ENCODE peak calls at places on chromosomes 11 and 22, in ten cellular contexts. G, X, I, P, S, O, N, Z, D and B are unnamed samples. For H3K4me1, the result is how much of the 10 kb centered on the place peaks cover.

GRCh38 chr11:108144615-108145014 is 23.2 kb downstream of the ACAT1 start:
- DNase-seq in G (no peak), S (no peak), D (no peak), I (no peak), Z (no peak), O (no peak), X (no peak), P (no peak), N (no peak), B (no peak)

GRCh38 chr11:86623041-86623621 is 49.3 kb downstream of the ME3 start:
- DNase-seq in S (no peak), I (no peak), X (no peak), Z (no peak), N (no peak), P (no peak), D (no peak), O (no peak), G (no peak), B (no peak)

GRCh38 chr11:126140932-126141291 is 70.5 kb downstream of the RPUSD4 start:
- DNase-seq in S (peak), X (peak), O (peak), Z (peak), I (peak), D (no peak), P (peak), G (peak), N (peak), B (peak)

GRCh38 chr11:119584193-119585037 is 144.6 kb downstream of the NECTIN1 start:
- DNase-seq in P (peak), O (no peak), S (peak), I (peak), G (peak), Z (no peak), D (no peak), X (peak), N (peak), B (peak)

GRCh38 chr11:117492578-117493251 is 165.1 kb downstream of the CEP164 start:
- DNase-seq in G (no peak), X (no peak), I (no peak), O (no peak), P (no peak), D (no peak), S (no peak), N (no peak), Z (no peak), B (no peak)

GRCh38 chr11:72924568-72925190 is 110.5 kb downstream of the ATG16L2 start:
- DNase-seq in X (no peak), N (no peak), P (no peak), I (peak), S (peak), O (no peak), D (no peak), G (no peak), Z (no peak), B (no peak)

GRCh38 chr11:60786811-60787567 is 1.9 kb downstream of the MS4A10 start:
- DNase-seq in D (peak), P (peak), I (peak), N (peak), X (peak), Z (peak), S (peak), O (peak), G (peak), B (peak)

GRCh38 chr11:111851636-111852035 is 19.7 kb downstream of the ALG9 start:
- DNase-seq in S (no peak), N (no peak), Z (no peak), P (no peak), O (no peak), D (no peak), G (no peak), X (no peak), I (peak), B (no peak)

GRCh38 chr11:47212938-47213337 is 1.8 kb upstream of the DDB2 start:
- DNase-seq in S (no peak), Z (peak), G (no peak), X (peak), P (no peak), O (no peak), N (no peak), D (no peak), I (no peak), B (no peak)

GRCh38 chr11:57614234-57614772 is 16.8 kb downstream of the SERPING1 start:
- DNase-seq in I (no peak), P (no peak), S (no peak), O (no peak), X (no peak), Z (no peak), N (no peak), G (no peak), D (no peak), B (no peak)

GRCh38 chr11:27495710-27496300 is 10.8 kb downstream of the LIN7C start:
- DNase-seq in G (no peak), Z (no peak), P (no peak), N (no peak), D (no peak), I (no peak), X (no peak), O (no peak), S (no peak), B (no peak)

GRCh38 chr22:40805699-40806203 is 13.4 kb downstream of the SLC25A17 start:
- DNase-seq in D (no peak), P (no peak), O (no peak), N (no peak), I (no peak), S (no peak), X (no peak), G (no peak), Z (no peak), B (no peak)

GRCh38 chr11:46560300-46561025 is 33.4 kb downstream of the AMBRA1 start:
- DNase-seq in Z (no peak), X (no peak), G (no peak), D (no peak), P (no peak), N (no peak), O (no peak), I (peak), S (peak), B (no peak)

DNA sequence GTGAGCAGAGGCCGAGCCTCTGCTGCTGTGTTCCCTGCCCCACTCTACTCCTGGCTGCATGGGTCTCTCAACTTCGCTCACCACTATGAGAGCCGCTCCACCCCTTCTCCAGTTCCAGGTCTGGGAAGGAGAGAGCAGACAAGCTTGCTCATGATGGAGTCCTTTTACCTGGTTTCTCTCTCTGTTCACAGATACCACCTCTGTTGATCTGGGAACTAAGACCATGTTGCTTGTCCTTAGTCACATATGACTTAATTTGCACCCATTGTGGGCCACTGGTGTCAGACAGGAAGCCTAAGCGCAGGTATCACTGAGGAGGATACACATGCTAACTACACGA is 26.8 kb downstream of the MCM5 start:
- DNase-seq in I (no peak), X (no peak), Z (no peak), O (no peak), S (no peak), G (no peak), D (no peak), P (no peak), N (no peak), B (no peak)
- TF ChIP-seq POLR2A in I (no peak), X (no peak), Z (no peak), O (no peak), S (no peak), G (no peak), D (no peak), P (no peak), N (no peak), B (no peak)

GRCh38 chr11:9851366-9851765 is 187.5 kb downstream of the SWAP70 start:
- DNase-seq in O (no peak), Z (no peak), N (no peak), D (no peak), S (no peak), X (no peak), P (no peak), I (peak), G (no peak), B (no peak)
- H3K4me1 ChIP-seq in O (under half), Z (under half), N (under half), D (under half), S (under half), X (under half), P (under half), I (under half), G (under half), B (under half)

GRCh38 chr22:20875296-20875695 is 16.5 kb downstream of the SNAP29 start:
- DNase-seq in X (no peak), P (no peak), Z (no peak), N (no peak), O (no peak), D (no peak), G (no peak), I (no peak), S (no peak), B (no peak)
- TF ChIP-seq CTCF in X (no peak), P (no peak), Z (no peak), N (no peak), O (no peak), D (no peak), G (no peak), I (no peak), S (no peak), B (no peak)

DNA sequence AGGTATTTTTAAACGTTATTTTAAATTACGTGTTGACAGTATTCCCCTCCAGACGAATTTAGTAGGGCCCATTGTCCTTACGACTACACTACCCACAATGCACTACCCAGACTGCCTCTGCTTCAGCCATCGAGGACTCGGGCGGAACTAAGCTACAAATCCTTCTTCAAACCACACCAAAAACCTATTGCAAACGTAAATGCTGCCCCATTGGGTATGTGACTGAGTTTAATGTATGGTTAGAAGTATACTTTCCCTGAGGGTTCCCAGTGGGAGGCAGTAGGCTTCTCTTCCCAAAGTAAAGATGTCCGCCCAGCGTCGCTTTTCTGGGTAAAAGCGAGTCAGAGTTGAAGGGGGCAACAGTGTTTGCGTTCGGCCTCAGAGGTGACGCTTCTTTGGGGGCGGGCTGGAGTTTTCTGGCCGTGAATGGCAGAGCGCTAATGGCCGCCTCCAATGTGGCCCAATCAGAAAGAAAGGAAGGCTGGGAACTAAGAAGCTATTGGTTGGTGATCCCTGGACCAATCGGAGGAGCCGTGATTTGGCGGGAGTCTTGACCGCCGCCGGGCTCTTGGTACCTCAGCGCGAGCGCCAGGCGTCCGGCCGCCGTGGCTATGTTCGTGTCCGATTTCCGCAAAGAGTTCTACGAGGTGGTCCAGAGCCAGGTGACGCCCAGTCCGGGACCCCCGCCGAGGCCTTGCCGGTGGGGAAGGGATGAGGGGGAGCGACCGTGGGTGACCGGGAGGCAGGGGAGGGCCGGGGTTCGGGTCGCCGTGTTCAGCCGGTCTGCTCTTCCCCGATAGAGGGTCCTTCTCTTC is at the start of gene CDC45:
- DNase-seq in N (peak), P (peak), X (peak), G (peak), Z (peak), I (peak), O (peak), D (peak), S (peak), B (peak)
- TF ChIP-seq POLR2A in N (no peak), P (no peak), X (no peak), G (no peak), Z (no peak), I (peak), O (no peak), D (no peak), S (no peak), B (no peak)

DNA sequence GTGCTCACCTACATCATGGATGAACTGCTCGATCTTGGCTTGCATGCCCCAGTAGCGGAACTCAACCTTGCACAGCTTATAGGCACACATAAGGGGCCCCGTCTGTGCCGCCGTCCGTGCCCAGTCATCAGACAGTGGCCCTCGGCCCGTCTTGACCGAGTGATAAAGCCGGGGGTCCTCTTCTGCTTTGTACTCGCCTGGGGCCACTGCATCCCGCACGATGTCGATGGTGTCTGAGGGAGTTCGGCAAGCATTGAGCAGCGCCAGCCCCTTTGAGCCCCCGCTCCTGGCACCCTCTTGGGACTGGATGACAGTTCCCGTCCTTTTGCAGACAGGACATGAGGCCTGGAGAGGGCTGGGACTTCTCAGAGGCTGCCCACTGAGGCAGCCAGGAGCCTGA is 3.3 kb downstream of the PITPNM1 start:
- DNase-seq in O (no peak), D (no peak), I (no peak), S (no peak), X (no peak), N (no peak), P (no peak), Z (no peak), G (no peak), B (no peak)
- H3K4me1 ChIP-seq in O (under half), D (under half), I (under half), S (under half), X (under half), N (under half), P (under half), Z (under half), G (under half), B (under half)

GRCh38 chr22:48238966-48239365 is 1476.5 kb downstream of the TBC1D22A start:
- DNase-seq in D (no peak), P (no peak), Z (no peak), N (no peak), I (no peak), X (peak), O (no peak), G (no peak), S (no peak), B (no peak)
- TF ChIP-seq CTCF in D (no peak), P (no peak), Z (no peak), N (no peak), I (no peak), X (no peak), O (no peak), G (no peak), S (no peak), B (no peak)

DNA sequence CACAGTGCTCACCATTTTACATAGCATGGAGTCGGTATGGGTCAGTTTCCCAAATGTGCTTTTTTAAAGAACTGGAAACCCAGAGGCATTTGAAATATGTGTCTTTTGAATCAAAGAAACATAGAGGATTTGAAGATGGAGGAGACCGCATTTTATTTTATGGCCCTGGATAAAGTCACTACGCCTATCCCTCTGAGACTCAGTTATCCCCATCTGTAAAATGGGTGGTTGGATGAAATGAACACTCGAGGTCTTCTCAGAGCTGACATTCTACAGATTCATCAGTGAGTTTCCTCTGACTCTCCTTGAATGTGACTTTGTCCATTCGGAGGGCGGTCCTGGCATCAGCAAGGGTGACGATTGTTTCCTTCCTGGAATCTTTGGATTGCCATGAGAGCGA is 135.1 kb downstream of the MIAT start:
- DNase-seq in D (no peak), O (no peak), P (no peak), N (no peak), S (no peak), X (no peak), Z (no peak), I (no peak), G (no peak), B (no peak)
- TF ChIP-seq POLR2A in D (no peak), O (no peak), P (no peak), N (no peak), S (no peak), X (no peak), Z (no peak), I (no peak), G (no peak), B (no peak)

DNA sequence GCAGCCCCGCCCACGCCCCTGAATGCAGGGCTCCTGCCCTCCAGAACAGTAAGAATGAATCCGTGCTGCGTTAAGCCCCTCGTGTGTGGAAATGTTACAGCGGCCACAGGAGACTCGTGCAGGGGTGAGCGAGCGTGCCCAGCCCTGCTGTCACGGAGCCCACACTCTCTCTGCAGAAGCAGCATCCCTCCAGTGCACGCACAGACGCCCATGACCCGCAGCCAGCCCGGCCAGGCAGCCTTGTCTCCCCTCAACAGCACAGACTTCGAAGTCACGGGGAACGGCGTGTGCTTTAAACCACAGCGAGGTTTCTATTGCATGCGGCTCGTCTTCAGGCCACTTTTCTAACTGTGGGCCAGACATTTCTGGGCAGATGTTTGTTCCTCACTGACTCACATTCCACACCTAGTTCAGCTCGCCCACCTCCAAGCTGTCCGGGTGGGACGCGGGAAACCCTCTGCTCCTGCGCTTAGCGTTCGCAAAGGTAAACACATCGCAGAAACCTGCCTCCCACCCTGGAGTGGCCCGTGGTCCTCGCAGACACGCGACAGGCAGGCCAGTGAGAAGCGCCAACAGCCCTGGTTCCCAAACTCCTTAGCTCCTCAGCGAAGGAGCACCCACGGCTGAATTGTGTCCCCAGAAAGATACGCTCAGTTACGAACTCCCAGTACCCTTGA is 83.0 kb downstream of the CELSR1 start:
- DNase-seq in S (no peak), D (no peak), N (no peak), G (no peak), P (no peak), Z (no peak), I (no peak), X (no peak), O (no peak), B (no peak)
- H3K4me1 ChIP-seq in S (under half), D (under half), N (under half), G (under half), P (under half), Z (under half), I (under half), X (under half), O (under half), B (under half)

GRCh38 chr11:70503878-70504240 is 105.5 kb downstream of the CTTN start:
- DNase-seq in O (no peak), P (no peak), N (peak), S (no peak), D (no peak), Z (peak), G (no peak), I (no peak), X (no peak), B (no peak)
- TF ChIP-seq CTCF in O (no peak), P (no peak), N (no peak), S (no peak), D (no peak), Z (no peak), G (no peak), I (peak), X (no peak), B (no peak)

GRCh38 chr22:22026157-22026831 is 43.7 kb upstream of the TOP3B start:
- DNase-seq in D (no peak), X (no peak), P (no peak), G (no peak), Z (no peak), O (no peak), N (no peak), I (no peak), S (no peak), B (no peak)
- TF ChIP-seq POLR2A in D (no peak), X (no peak), P (no peak), G (no peak), Z (no peak), O (no peak), N (no peak), I (no peak), S (no peak), B (no peak)